ENCODE peak calls at places on chromosome 9, in four cellular contexts. S, P, Q and Y are unnamed samples.

GRCh38 chr9:130535818-130536521 is 43.4 kb upstream of the FUBP3 start:
- DNase-seq in S (peak), P (no peak), Q (peak), Y (peak)

GRCh38 chr9:107489687-107490605 is at the start of gene KLF4:
- DNase-seq in S (peak), P (peak), Q (peak), Y (peak)

GRCh38 chr9:122209451-122209850 is 19.3 kb downstream of the LHX6 start:
- DNase-seq in S (no peak), P (no peak), Q (no peak), Y (no peak)

GRCh38 chr9:121853617-121854395 is 202.4 kb downstream of the DAB2IP start:
- DNase-seq in S (no peak), P (no peak), Q (no peak), Y (no peak)

GRCh38 chr9:78778843-78779486 is 482.0 kb downstream of the PSAT1 start:
- DNase-seq in S (no peak), P (peak), Q (no peak), Y (peak)

GRCh38 chr9:19174127-19174921 is 47.0 kb upstream of the PLIN2 start:
- DNase-seq in S (peak), P (peak), Q (peak), Y (peak)

GRCh38 chr9:5714501-5715401 is 85.8 kb downstream of the RIC1 start:
- DNase-seq in S (no peak), P (peak), Q (peak), Y (peak)

GRCh38 chr9:35035851-35036701 is 36.3 kb downstream of the VCP start:
- DNase-seq in S (no peak), P (no peak), Q (no peak), Y (no peak)

GRCh38 chr9:1184146-1184545 is 134.0 kb downstream of the DMRT2 start:
- DNase-seq in S (no peak), P (no peak), Q (no peak), Y (no peak)

GRCh38 chr9:13278368-13279246 is 885 bp downstream of the MPDZ start:
- DNase-seq in S (peak), P (peak), Q (peak), Y (peak)

GRCh38 chr9:6973762-6974161 is 216.0 kb downstream of the KDM4C start:
- DNase-seq in S (no peak), P (no peak), Q (no peak), Y (peak)

GRCh38 chr9:89116064-89116817 is 62.4 kb downstream of the SHC3 start:
- DNase-seq in S (no peak), P (no peak), Q (no peak), Y (no peak)

GRCh38 chr9:107935931-107936330 is 446.4 kb upstream of the KLF4 start:
- DNase-seq in S (peak), P (no peak), Q (peak), Y (peak)

GRCh38 chr9:1871486-1872181 is 143.5 kb upstream of the SMARCA2 start:
- DNase-seq in S (no peak), P (no peak), Q (peak), Y (peak)

GRCh38 chr9:125536184-125537152 is 170.5 kb downstream of the MAPKAP1 start:
- DNase-seq in S (no peak), P (no peak), Q (peak), Y (peak)

GRCh38 chr9:96688215-96688614 is 33.1 kb upstream of the PRXL2C start:
- DNase-seq in S (no peak), P (no peak), Q (no peak), Y (no peak)

GRCh38 chr9:1978941-1979340 is 36.2 kb upstream of the SMARCA2 start:
- DNase-seq in S (no peak), P (no peak), Q (no peak), Y (no peak)

GRCh38 chr9:726005-726404 is 115.5 kb upstream of the DMRT1 start:
- DNase-seq in S (no peak), P (no peak), Q (no peak), Y (no peak)

GRCh38 chr9:75993434-75993833 is 103.0 kb downstream of the PCSK5 start:
- DNase-seq in S (no peak), P (no peak), Q (no peak), Y (no peak)

GRCh38 chr9:135951889-135952663 is 9.1 kb downstream of the UBAC1 start:
- DNase-seq in S (peak), P (peak), Q (peak), Y (peak)

GRCh38 chr9:123643518-123643917 is 286.4 kb downstream of the DENND1A start:
- DNase-seq in S (peak), P (no peak), Q (no peak), Y (peak)

GRCh38 chr9:69936427-69936826 is 107.2 kb upstream of the MAMDC2 start:
- DNase-seq in S (no peak), P (no peak), Q (no peak), Y (peak)

GRCh38 chr9:71743217-71743705 is 25.1 kb downstream of the CEMIP2 start:
- DNase-seq in S (no peak), P (no peak), Q (no peak), Y (no peak)

GRCh38 chr9:98994226-98995058 is 50.7 kb downstream of the COL15A1 start:
- DNase-seq in S (no peak), P (no peak), Q (no peak), Y (peak)

GRCh38 chr9:118929317-118929716 is 439.9 kb downstream of the BRINP1 start:
- DNase-seq in S (no peak), P (peak), Q (no peak), Y (peak)

GRCh38 chr9:28215921-28216320 is 642.6 kb upstream of the C9orf72 start:
- DNase-seq in S (no peak), P (no peak), Q (no peak), Y (peak)

GRCh38 chr9:91896513-91897121 is 53.4 kb downstream of the ROR2 start:
- DNase-seq in S (peak), P (peak), Q (no peak), Y (peak)

GRCh38 chr9:133517711-133518110 is 7.0 kb downstream of the MYMK start:
- DNase-seq in S (no peak), P (no peak), Q (no peak), Y (no peak)

GRCh38 chr9:127528407-127529251 is 77.3 kb downstream of the LRSAM1 start:
- DNase-seq in S (no peak), P (no peak), Q (peak), Y (peak)

GRCh38 chr9:127884427-127884911 is 7.0 kb upstream of the AK1 start:
- DNase-seq in S (peak), P (no peak), Q (no peak), Y (peak)